ENCODE peak calls at places on chromosomes 3 and 15, in four cellular contexts. One of them, this sample, is unnamed. For H3K27me3 and H3K36me3, the result is how much of the 10 kb centered on the place peaks cover.

GRCh38 chr3:149388714-149389417 is 11.4 kb upstream of the TM4SF1 start:
- DNase-seq in mammary epithelial cell: no peak
- DNase-seq in transverse colon: no peak
- DNase-seq in GM23248: no peak
- DNase-seq in this sample: no peak

GRCh38 chr3:151873433-151873832 is at the start of gene SUCNR1:
- DNase-seq in GM23248: no peak
- DNase-seq in mammary epithelial cell: no peak
- DNase-seq in transverse colon: no peak
- DNase-seq in this sample: no peak

GRCh38 chr3:126517291-126517951 is at the start of gene UROC1:
- DNase-seq in mammary epithelial cell: no peak
- DNase-seq in GM23248: no peak
- DNase-seq in transverse colon: no peak
- DNase-seq in this sample: no peak

GRCh38 chr3:150091626-150092025 is 120.9 kb upstream of the PFN2 start:
- DNase-seq in GM23248: no peak
- DNase-seq in mammary epithelial cell: no peak
- DNase-seq in transverse colon: no peak
- DNase-seq in this sample: no peak

GRCh38 chr3:63753567-63753966 is 65.5 kb upstream of the C3orf49 start:
- DNase-seq in GM23248: peak
- DNase-seq in transverse colon: no peak
- DNase-seq in mammary epithelial cell: peak
- DNase-seq in this sample: no peak

GRCh38 chr3:184788751-184789150 is 23.2 kb upstream of the VPS8 start:
- DNase-seq in transverse colon: no peak
- DNase-seq in mammary epithelial cell: peak
- DNase-seq in GM23248: peak
- DNase-seq in this sample: no peak

GRCh38 chr3:99503350-99503749 is 135.0 kb upstream of the COL8A1 start:
- DNase-seq in GM23248: peak
- DNase-seq in mammary epithelial cell: no peak
- DNase-seq in transverse colon: no peak
- DNase-seq in this sample: no peak

GRCh38 chr3:197680955-197681521 is 55.7 kb downstream of the RUBCN start:
- DNase-seq in transverse colon: no peak
- DNase-seq in mammary epithelial cell: no peak
- DNase-seq in GM23248: no peak
- DNase-seq in this sample: no peak

GRCh38 chr3:4350789-4351163 is 47.6 kb downstream of the SETMAR start:
- DNase-seq in transverse colon: peak
- DNase-seq in GM23248: peak
- DNase-seq in mammary epithelial cell: peak
- DNase-seq in this sample: no peak

GRCh38 chr3:100403956-100404548 is 2.7 kb downstream of the LNP1 start:
- DNase-seq in transverse colon: no peak
- DNase-seq in GM23248: no peak
- DNase-seq in mammary epithelial cell: no peak
- DNase-seq in this sample: no peak

GRCh38 chr3:127431066-127431465 is 143.2 kb upstream of the PRR20G start:
- DNase-seq in mammary epithelial cell: no peak
- DNase-seq in transverse colon: no peak
- DNase-seq in GM23248: no peak
- DNase-seq in this sample: no peak

GRCh38 chr15:25172691-25173090 is 217.9 kb downstream of the SNRPN start:
- DNase-seq in transverse colon: no peak
- DNase-seq in mammary epithelial cell: no peak
- DNase-seq in GM23248: no peak
- DNase-seq in this sample: no peak

GRCh38 chr15:98518823-98519561 is 129.3 kb upstream of the IGF1R start:
- DNase-seq in GM23248: peak
- DNase-seq in mammary epithelial cell: peak
- DNase-seq in transverse colon: peak
- DNase-seq in this sample: peak

GRCh38 chr3:17469520-17469919 is 272.9 kb downstream of the TBC1D5 start:
- DNase-seq in mammary epithelial cell: no peak
- DNase-seq in GM23248: peak
- DNase-seq in transverse colon: no peak
- DNase-seq in this sample: no peak

GRCh38 chr3:48935530-48935929 is 16.9 kb downstream of the ARIH2 start:
- DNase-seq in GM23248: no peak
- DNase-seq in mammary epithelial cell: no peak
- DNase-seq in transverse colon: no peak
- DNase-seq in this sample: no peak

GRCh38 chr3:57755368-57756021 is 614 bp upstream of the SLMAP start:
- DNase-seq in GM23248: peak
- DNase-seq in mammary epithelial cell: peak
- DNase-seq in transverse colon: peak
- DNase-seq in this sample: peak

GRCh38 chr3:134197681-134198261 is 52.9 kb downstream of the RYK start:
- DNase-seq in transverse colon: no peak
- DNase-seq in mammary epithelial cell: peak
- DNase-seq in GM23248: peak
- DNase-seq in this sample: peak

GRCh38 chr3:105967117-105967516 is 98.3 kb upstream of the CBLB start:
- DNase-seq in mammary epithelial cell: no peak
- DNase-seq in GM23248: peak
- DNase-seq in transverse colon: peak
- DNase-seq in this sample: no peak

GRCh38 chr3:39434574-39434973 is 28.1 kb downstream of the RPSA start:
- DNase-seq in transverse colon: no peak
- DNase-seq in GM23248: peak
- DNase-seq in mammary epithelial cell: peak
- DNase-seq in this sample: no peak

GRCh38 chr3:134654031-134654430 is 3.2 kb upstream of the KY start:
- DNase-seq in transverse colon: no peak
- DNase-seq in GM23248: no peak
- DNase-seq in mammary epithelial cell: no peak
- DNase-seq in this sample: no peak

GRCh38 chr15:40238927-40239591 is at the start of gene PAK6:
- DNase-seq in GM23248: peak
- DNase-seq in transverse colon: peak
- DNase-seq in mammary epithelial cell: peak
- DNase-seq in this sample: no peak

GRCh38 chr15:58987501-58988010 is at the start of gene RNF111:
- DNase-seq in GM23248: peak
- DNase-seq in transverse colon: peak
- DNase-seq in mammary epithelial cell: peak
- DNase-seq in this sample: peak

GRCh38 chr15:80739919-80740318 is 39.3 kb upstream of the CEMIP start:
- DNase-seq in mammary epithelial cell: no peak
- DNase-seq in transverse colon: no peak
- DNase-seq in GM23248: no peak
- DNase-seq in this sample: no peak

GRCh38 chr15:68672251-68672650 is 93.5 kb downstream of the CORO2B start:
- DNase-seq in transverse colon: no peak
- DNase-seq in mammary epithelial cell: no peak
- DNase-seq in GM23248: no peak
- DNase-seq in this sample: no peak

GRCh38 chr3:180898572-180898971 is 13.9 kb upstream of the FXR1 start:
- DNase-seq in transverse colon: no peak
- DNase-seq in GM23248: no peak
- DNase-seq in mammary epithelial cell: no peak
- DNase-seq in this sample: no peak

GRCh38 chr3:64163755-64164148 is 61.5 kb downstream of the PRICKLE2 start:
- DNase-seq in transverse colon: no peak
- DNase-seq in GM23248: peak
- DNase-seq in mammary epithelial cell: peak
- DNase-seq in this sample: peak

GRCh38 chr15:56385908-56386307 is 20.7 kb downstream of the TEX9 start:
- DNase-seq in mammary epithelial cell: no peak
- DNase-seq in transverse colon: no peak
- DNase-seq in GM23248: no peak
- DNase-seq in this sample: no peak

GRCh38 chr3:8001712-8002111 is 499.9 kb upstream of the LMCD1 start:
- DNase-seq in mammary epithelial cell: no peak
- DNase-seq in transverse colon: no peak
- DNase-seq in GM23248: no peak
- DNase-seq in this sample: no peak

GRCh38 chr15:98561169-98561941 is 87.0 kb upstream of the IGF1R start:
- DNase-seq in transverse colon: no peak
- DNase-seq in mammary epithelial cell: no peak
- DNase-seq in GM23248: no peak
- DNase-seq in this sample: no peak

GRCh38 chr15:40280260-40281056 is 2.4 kb downstream of the ANKRD63 start:
- DNase-seq in GM23248: no peak
- DNase-seq in transverse colon: no peak
- DNase-seq in mammary epithelial cell: no peak
- DNase-seq in this sample: no peak

GRCh38 chr3:113231827-113232253 is 20.5 kb downstream of the BOC start:
- DNase-seq in transverse colon: no peak
- DNase-seq in mammary epithelial cell: peak
- DNase-seq in GM23248: peak
- DNase-seq in this sample: no peak

GRCh38 chr3:51388286-51389029 is 2.6 kb upstream of the RBM15B start:
- DNase-seq in GM23248: peak
- DNase-seq in mammary epithelial cell: peak
- DNase-seq in transverse colon: peak
- DNase-seq in this sample: no peak

GRCh38 chr3:39118079-39118478 is 10.6 kb downstream of the TTC21A start:
- DNase-seq in mammary epithelial cell: no peak
- DNase-seq in transverse colon: no peak
- DNase-seq in GM23248: no peak
- DNase-seq in this sample: no peak

GRCh38 chr3:10772230-10773161 is 43.5 kb upstream of the SLC6A11 start:
- DNase-seq in GM23248: peak
- DNase-seq in mammary epithelial cell: peak
- DNase-seq in transverse colon: no peak
- DNase-seq in this sample: no peak

GRCh38 chr3:195046441-195046840 is 224.5 kb downstream of the XXYLT1 start:
- DNase-seq in mammary epithelial cell: no peak
- DNase-seq in transverse colon: no peak
- DNase-seq in GM23248: no peak
- DNase-seq in this sample: no peak

GRCh38 chr3:106635271-106635670 is 742.0 kb upstream of the CCDC54 start:
- DNase-seq in transverse colon: no peak
- DNase-seq in GM23248: peak
- DNase-seq in mammary epithelial cell: peak
- DNase-seq in this sample: no peak

GRCh38 chr15:90948506-90948905 is 6.2 kb upstream of the RCCD1 start:
- DNase-seq in GM23248: no peak
- DNase-seq in mammary epithelial cell: no peak
- DNase-seq in transverse colon: no peak
- DNase-seq in this sample: no peak

GRCh38 chr3:158710601-158711000 is 21.7 kb downstream of the RARRES1 start:
- DNase-seq in GM23248: no peak
- DNase-seq in mammary epithelial cell: no peak
- DNase-seq in transverse colon: no peak
- DNase-seq in this sample: no peak

GRCh38 chr3:188067932-188068331 is 86.0 kb upstream of the LPP start:
- DNase-seq in transverse colon: no peak
- DNase-seq in mammary epithelial cell: peak
- DNase-seq in GM23248: peak
- DNase-seq in this sample: no peak

GRCh38 chr15:63041982-63042878 is at the start of gene TPM1:
- DNase-seq in mammary epithelial cell: peak
- DNase-seq in transverse colon: peak
- DNase-seq in GM23248: peak
- DNase-seq in this sample: peak

GRCh38 chr3:111936967-111937366 is 41.9 kb upstream of the ABHD10 start:
- DNase-seq in mammary epithelial cell: no peak
- DNase-seq in GM23248: peak
- DNase-seq in transverse colon: no peak
- DNase-seq in this sample: no peak
- H3K4me3 ChIP-seq in mammary epithelial cell: no peak
- H3K4me3 ChIP-seq in GM23248: peak
- H3K4me3 ChIP-seq in transverse colon: no peak
- H3K4me3 ChIP-seq in this sample: no peak

DNA sequence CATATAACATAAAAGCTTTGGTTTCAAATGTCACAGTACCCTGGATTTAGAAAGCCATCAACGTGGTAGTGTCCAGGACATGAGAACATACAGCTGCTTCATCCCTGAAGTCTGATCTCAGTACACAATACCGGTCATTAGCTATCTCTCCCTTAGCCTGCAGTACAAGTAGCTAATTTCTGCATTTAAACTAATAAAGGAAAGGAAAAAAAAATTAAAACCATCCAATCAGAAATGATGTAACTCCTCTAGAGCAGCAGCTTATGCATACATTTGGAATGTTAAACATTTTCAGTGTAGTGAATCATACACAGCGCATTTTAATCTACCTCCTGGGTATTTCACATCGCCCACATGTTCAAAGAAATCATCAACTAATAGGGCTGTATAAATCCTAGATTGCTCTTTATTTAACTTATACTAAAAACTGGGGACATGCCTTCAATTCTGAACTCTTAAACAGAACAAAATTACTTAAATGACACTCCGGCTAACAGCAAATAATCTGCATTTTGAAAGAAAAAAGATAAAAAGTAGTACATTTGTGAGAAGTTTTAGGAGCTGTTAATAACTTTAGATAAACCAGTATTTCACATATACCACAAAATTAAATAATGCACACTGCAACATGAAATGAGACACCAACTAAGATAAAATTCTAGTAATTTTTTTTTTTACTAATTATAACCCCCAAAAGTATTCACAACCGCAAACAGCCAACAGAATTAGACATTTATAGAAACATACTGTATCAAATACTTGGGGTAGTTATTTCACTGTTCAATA is 3.7 kb downstream of the IGF2BP2 start:
- DNase-seq in mammary epithelial cell: peak
- DNase-seq in GM23248: peak
- DNase-seq in transverse colon: no peak
- DNase-seq in this sample: no peak
- H3K27me3 ChIP-seq in mammary epithelial cell: under half
- H3K27me3 ChIP-seq in GM23248: under half
- H3K27me3 ChIP-seq in transverse colon: half or more
- H3K27me3 ChIP-seq in this sample: under half

DNA sequence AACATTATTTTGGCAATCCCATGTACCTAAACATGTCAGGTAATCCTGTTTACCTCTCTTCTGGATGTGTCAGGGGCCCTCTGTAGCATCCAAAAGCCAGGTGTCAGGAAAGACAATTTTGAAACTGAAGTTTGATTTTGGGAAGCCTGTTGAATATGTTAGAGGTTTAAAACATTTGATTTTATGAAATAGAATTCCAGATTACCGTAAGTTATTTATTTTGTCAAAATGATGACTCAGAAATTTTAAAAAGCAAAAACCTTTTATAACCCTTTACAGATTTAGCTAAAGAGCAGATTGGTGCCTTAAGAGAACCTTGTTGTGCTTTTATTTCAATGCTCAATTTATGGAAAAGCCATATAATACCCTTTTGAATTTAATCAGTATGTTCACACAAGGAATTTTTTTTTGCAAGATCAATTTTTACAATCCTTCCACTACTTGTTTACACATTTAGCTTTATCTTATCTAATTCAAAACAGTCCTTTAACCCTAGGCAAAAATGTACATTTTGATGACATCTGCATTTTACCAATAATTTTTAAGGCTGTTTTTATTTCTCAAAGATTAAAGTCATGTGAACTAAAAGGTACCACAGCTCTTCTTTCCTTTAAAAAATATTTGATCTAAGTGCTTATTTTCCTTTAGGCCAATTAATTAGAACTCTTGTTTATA is 10.0 kb downstream of the KIF15 start:
- DNase-seq in transverse colon: no peak
- DNase-seq in mammary epithelial cell: no peak
- DNase-seq in GM23248: no peak
- DNase-seq in this sample: no peak
- H3K36me3 ChIP-seq in transverse colon: under half
- H3K36me3 ChIP-seq in mammary epithelial cell: under half
- H3K36me3 ChIP-seq in GM23248: under half
- H3K36me3 ChIP-seq in this sample: under half

GRCh38 chr3:15646924-15647511 is 45.5 kb downstream of the BTD start:
- DNase-seq in transverse colon: no peak
- DNase-seq in mammary epithelial cell: peak
- DNase-seq in GM23248: peak
- DNase-seq in this sample: no peak
- H3K4me3 ChIP-seq in transverse colon: no peak
- H3K4me3 ChIP-seq in mammary epithelial cell: no peak
- H3K4me3 ChIP-seq in GM23248: peak
- H3K4me3 ChIP-seq in this sample: no peak